ENCODE peak calls at places on chromosomes 7 and 10, in eight cellular contexts. One of them, this sample, is unnamed.

GRCh38 chr10:58512470-58513188 is at the start of gene BICC1:
- DNase-seq in GM23338: peak
- DNase-seq in uterus: peak
- DNase-seq in upper lobe of right lung: peak
- DNase-seq in heart left ventricle: peak
- DNase-seq in AG04450: no peak
- DNase-seq in mammary epithelial cell: peak
- DNase-seq in lower lobe of right lung: no peak
- DNase-seq in this sample: no peak

GRCh38 chr7:50406935-50407334 is 43.2 kb downstream of the FIGNL1 start:
- DNase-seq in GM23338: no peak
- DNase-seq in uterus: no peak
- DNase-seq in upper lobe of right lung: no peak
- DNase-seq in heart left ventricle: no peak
- DNase-seq in AG04450: no peak
- DNase-seq in mammary epithelial cell: no peak
- DNase-seq in lower lobe of right lung: no peak
- DNase-seq in this sample: no peak

GRCh38 chr7:55556031-55556430 is 16.3 kb downstream of the VOPP1 start:
- DNase-seq in GM23338: no peak
- DNase-seq in uterus: no peak
- DNase-seq in upper lobe of right lung: no peak
- DNase-seq in heart left ventricle: no peak
- DNase-seq in AG04450: no peak
- DNase-seq in mammary epithelial cell: no peak
- DNase-seq in lower lobe of right lung: no peak
- DNase-seq in this sample: no peak

GRCh38 chr10:45418859-45419672 is 45.0 kb downstream of the ALOX5 start:
- DNase-seq in GM23338: peak
- DNase-seq in uterus: peak
- DNase-seq in upper lobe of right lung: peak
- DNase-seq in heart left ventricle: peak
- DNase-seq in AG04450: no peak
- DNase-seq in mammary epithelial cell: peak
- DNase-seq in lower lobe of right lung: peak
- DNase-seq in this sample: no peak

GRCh38 chr10:103980246-103980906 is 13.4 kb downstream of the SLK start:
- DNase-seq in GM23338: no peak
- DNase-seq in uterus: no peak
- DNase-seq in upper lobe of right lung: no peak
- DNase-seq in heart left ventricle: no peak
- DNase-seq in AG04450: no peak
- DNase-seq in mammary epithelial cell: no peak
- DNase-seq in lower lobe of right lung: no peak
- DNase-seq in this sample: no peak

GRCh38 chr10:86269332-86269731 is 97.3 kb downstream of the GRID1 start:
- DNase-seq in GM23338: no peak
- DNase-seq in uterus: peak
- DNase-seq in upper lobe of right lung: no peak
- DNase-seq in heart left ventricle: no peak
- DNase-seq in AG04450: no peak
- DNase-seq in mammary epithelial cell: no peak
- DNase-seq in lower lobe of right lung: peak
- DNase-seq in this sample: no peak

GRCh38 chr7:47314248-47314647 is 267.7 kb downstream of the TNS3 start:
- DNase-seq in GM23338: no peak
- DNase-seq in uterus: no peak
- DNase-seq in upper lobe of right lung: no peak
- DNase-seq in heart left ventricle: no peak
- DNase-seq in AG04450: no peak
- DNase-seq in mammary epithelial cell: no peak
- DNase-seq in lower lobe of right lung: no peak
- DNase-seq in this sample: no peak

GRCh38 chr7:27346531-27347260 is 104.1 kb downstream of the EVX1 start:
- DNase-seq in GM23338: peak
- DNase-seq in uterus: peak
- DNase-seq in upper lobe of right lung: no peak
- DNase-seq in heart left ventricle: peak
- DNase-seq in AG04450: peak
- DNase-seq in mammary epithelial cell: peak
- DNase-seq in lower lobe of right lung: no peak
- DNase-seq in this sample: peak

GRCh38 chr7:158812684-158813083 is 16.6 kb downstream of the ESYT2 start:
- DNase-seq in GM23338: no peak
- DNase-seq in uterus: no peak
- DNase-seq in upper lobe of right lung: no peak
- DNase-seq in heart left ventricle: no peak
- DNase-seq in AG04450: no peak
- DNase-seq in mammary epithelial cell: no peak
- DNase-seq in lower lobe of right lung: no peak
- DNase-seq in this sample: no peak

GRCh38 chr10:133230387-133231195 is 574 bp downstream of the UTF1 start:
- DNase-seq in GM23338: peak
- DNase-seq in uterus: no peak
- DNase-seq in upper lobe of right lung: peak
- DNase-seq in heart left ventricle: no peak
- DNase-seq in AG04450: no peak
- DNase-seq in mammary epithelial cell: no peak
- DNase-seq in lower lobe of right lung: peak
- DNase-seq in this sample: no peak

GRCh38 chr10:74752371-74752990 is 73.9 kb upstream of the KAT6B start:
- DNase-seq in GM23338: no peak
- DNase-seq in uterus: no peak
- DNase-seq in upper lobe of right lung: no peak
- DNase-seq in heart left ventricle: no peak
- DNase-seq in AG04450: no peak
- DNase-seq in mammary epithelial cell: no peak
- DNase-seq in lower lobe of right lung: no peak
- DNase-seq in this sample: no peak

GRCh38 chr10:94315975-94316464 is 46.7 kb downstream of the NOC3L start:
- DNase-seq in GM23338: no peak
- DNase-seq in uterus: no peak
- DNase-seq in upper lobe of right lung: no peak
- DNase-seq in heart left ventricle: no peak
- DNase-seq in AG04450: no peak
- DNase-seq in mammary epithelial cell: no peak
- DNase-seq in lower lobe of right lung: no peak
- DNase-seq in this sample: no peak

GRCh38 chr10:62689712-62690111 is 114.8 kb upstream of the ADO start:
- DNase-seq in GM23338: no peak
- DNase-seq in uterus: no peak
- DNase-seq in upper lobe of right lung: no peak
- DNase-seq in heart left ventricle: no peak
- DNase-seq in AG04450: no peak
- DNase-seq in mammary epithelial cell: no peak
- DNase-seq in lower lobe of right lung: no peak
- DNase-seq in this sample: no peak

GRCh38 chr7:50342616-50343114 is 38.1 kb downstream of the IKZF1 start:
- DNase-seq in GM23338: peak
- DNase-seq in uterus: no peak
- DNase-seq in upper lobe of right lung: no peak
- DNase-seq in heart left ventricle: no peak
- DNase-seq in AG04450: no peak
- DNase-seq in mammary epithelial cell: no peak
- DNase-seq in lower lobe of right lung: peak
- DNase-seq in this sample: no peak

GRCh38 chr10:52870562-52870961 is 98.0 kb upstream of the MBL2 start:
- DNase-seq in GM23338: no peak
- DNase-seq in uterus: no peak
- DNase-seq in upper lobe of right lung: no peak
- DNase-seq in heart left ventricle: no peak
- DNase-seq in AG04450: no peak
- DNase-seq in mammary epithelial cell: no peak
- DNase-seq in lower lobe of right lung: no peak
- DNase-seq in this sample: no peak

GRCh38 chr7:134108803-134109202 is 18.3 kb upstream of the LRGUK start:
- DNase-seq in GM23338: no peak
- DNase-seq in uterus: no peak
- DNase-seq in upper lobe of right lung: no peak
- DNase-seq in heart left ventricle: no peak
- DNase-seq in AG04450: no peak
- DNase-seq in mammary epithelial cell: no peak
- DNase-seq in lower lobe of right lung: no peak
- DNase-seq in this sample: no peak

GRCh38 chr7:28986723-28987122 is 28.6 kb upstream of the TRIL start:
- DNase-seq in GM23338: no peak
- DNase-seq in uterus: peak
- DNase-seq in upper lobe of right lung: no peak
- DNase-seq in heart left ventricle: peak
- DNase-seq in AG04450: peak
- DNase-seq in mammary epithelial cell: no peak
- DNase-seq in lower lobe of right lung: no peak
- DNase-seq in this sample: peak

GRCh38 chr7:129144834-129145668 is 544 bp downstream of the TSPAN33 start:
- DNase-seq in GM23338: peak
- DNase-seq in uterus: no peak
- DNase-seq in upper lobe of right lung: no peak
- DNase-seq in heart left ventricle: no peak
- DNase-seq in AG04450: no peak
- DNase-seq in mammary epithelial cell: no peak
- DNase-seq in lower lobe of right lung: no peak
- DNase-seq in this sample: no peak

GRCh38 chr7:129146237-129146979 is 1.9 kb downstream of the TSPAN33 start:
- DNase-seq in GM23338: no peak
- DNase-seq in uterus: no peak
- DNase-seq in upper lobe of right lung: no peak
- DNase-seq in heart left ventricle: peak
- DNase-seq in AG04450: no peak
- DNase-seq in mammary epithelial cell: no peak
- DNase-seq in lower lobe of right lung: no peak
- DNase-seq in this sample: no peak

GRCh38 chr7:129143724-129144094 is 798 bp upstream of the TSPAN33 start:
- DNase-seq in GM23338: no peak
- DNase-seq in uterus: no peak
- DNase-seq in upper lobe of right lung: no peak
- DNase-seq in heart left ventricle: no peak
- DNase-seq in AG04450: no peak
- DNase-seq in mammary epithelial cell: no peak
- DNase-seq in lower lobe of right lung: no peak
- DNase-seq in this sample: no peak

GRCh38 chr7:129147723-129148122 is 3.2 kb downstream of the TSPAN33 start:
- DNase-seq in GM23338: no peak
- DNase-seq in uterus: no peak
- DNase-seq in upper lobe of right lung: no peak
- DNase-seq in heart left ventricle: no peak
- DNase-seq in AG04450: no peak
- DNase-seq in mammary epithelial cell: no peak
- DNase-seq in lower lobe of right lung: no peak
- DNase-seq in this sample: no peak

GRCh38 chr7:129144095-129144833 is at the start of gene TSPAN33:
- DNase-seq in GM23338: peak
- DNase-seq in uterus: peak
- DNase-seq in upper lobe of right lung: peak
- DNase-seq in heart left ventricle: peak
- DNase-seq in AG04450: no peak
- DNase-seq in mammary epithelial cell: peak
- DNase-seq in lower lobe of right lung: peak
- DNase-seq in this sample: no peak
- H3K27ac ChIP-seq in GM23338: no peak
- H3K27ac ChIP-seq in uterus: no peak
- H3K27ac ChIP-seq in upper lobe of right lung: no peak
- H3K27ac ChIP-seq in heart left ventricle: no peak
- H3K27ac ChIP-seq in AG04450: no peak
- H3K27ac ChIP-seq in mammary epithelial cell: no peak
- H3K27ac ChIP-seq in lower lobe of right lung: no peak
- H3K27ac ChIP-seq in this sample: no peak

GRCh38 chr10:17203416-17203815 is 1.9 kb upstream of the TRDMT1 start:
- DNase-seq in GM23338: no peak
- DNase-seq in uterus: no peak
- DNase-seq in upper lobe of right lung: no peak
- DNase-seq in heart left ventricle: no peak
- DNase-seq in AG04450: no peak
- DNase-seq in mammary epithelial cell: no peak
- DNase-seq in lower lobe of right lung: no peak
- DNase-seq in this sample: no peak

GRCh38 chr10:17209302-17209701 is 7.8 kb upstream of the TRDMT1 start:
- DNase-seq in GM23338: no peak
- DNase-seq in uterus: no peak
- DNase-seq in upper lobe of right lung: no peak
- DNase-seq in heart left ventricle: no peak
- DNase-seq in AG04450: no peak
- DNase-seq in mammary epithelial cell: no peak
- DNase-seq in lower lobe of right lung: no peak
- DNase-seq in this sample: no peak

GRCh38 chr10:17202506-17202905 is 1.0 kb upstream of the TRDMT1 start:
- DNase-seq in GM23338: no peak
- DNase-seq in uterus: no peak
- DNase-seq in upper lobe of right lung: no peak
- DNase-seq in heart left ventricle: no peak
- DNase-seq in AG04450: no peak
- DNase-seq in mammary epithelial cell: no peak
- DNase-seq in lower lobe of right lung: no peak
- DNase-seq in this sample: no peak

GRCh38 chr10:17209931-17210330 is 8.5 kb upstream of the TRDMT1 start:
- DNase-seq in GM23338: no peak
- DNase-seq in uterus: no peak
- DNase-seq in upper lobe of right lung: no peak
- DNase-seq in heart left ventricle: no peak
- DNase-seq in AG04450: no peak
- DNase-seq in mammary epithelial cell: no peak
- DNase-seq in lower lobe of right lung: no peak
- DNase-seq in this sample: no peak

GRCh38 chr10:17206210-17206709 is 4.8 kb upstream of the TRDMT1 start:
- DNase-seq in GM23338: no peak
- DNase-seq in uterus: no peak
- DNase-seq in upper lobe of right lung: no peak
- DNase-seq in heart left ventricle: no peak
- DNase-seq in AG04450: no peak
- DNase-seq in mammary epithelial cell: peak
- DNase-seq in lower lobe of right lung: no peak
- DNase-seq in this sample: no peak
- H3K27ac ChIP-seq in GM23338: no peak
- H3K27ac ChIP-seq in uterus: no peak
- H3K27ac ChIP-seq in upper lobe of right lung: peak
- H3K27ac ChIP-seq in heart left ventricle: no peak
- H3K27ac ChIP-seq in AG04450: no peak
- H3K27ac ChIP-seq in mammary epithelial cell: peak
- H3K27ac ChIP-seq in lower lobe of right lung: no peak
- H3K27ac ChIP-seq in this sample: peak

DNA sequence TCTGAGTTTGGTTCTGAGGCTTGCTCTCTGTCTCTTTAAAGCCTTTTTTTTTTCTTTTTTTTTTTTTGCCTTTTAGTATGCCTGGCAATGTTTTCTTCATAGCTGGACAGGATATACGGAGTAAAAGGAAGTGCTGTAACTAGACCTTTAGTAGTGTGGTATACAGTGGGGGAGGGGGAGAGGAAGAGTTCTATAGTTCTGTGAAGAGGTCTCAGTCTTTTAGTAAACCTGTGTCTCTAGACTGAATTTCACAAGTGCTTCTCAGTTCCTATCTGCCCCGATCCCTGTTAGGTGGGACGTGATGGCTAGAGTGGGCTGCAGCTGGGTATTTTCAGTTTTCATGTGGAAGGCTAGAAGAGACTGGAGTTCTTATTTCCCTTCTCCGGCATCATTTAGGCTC is 3.1 kb upstream of the ABCC2 start:
- DNase-seq in GM23338: no peak
- DNase-seq in uterus: no peak
- DNase-seq in upper lobe of right lung: no peak
- DNase-seq in heart left ventricle: no peak
- DNase-seq in AG04450: no peak
- DNase-seq in mammary epithelial cell: peak
- DNase-seq in lower lobe of right lung: no peak
- DNase-seq in this sample: no peak
- H3K27ac ChIP-seq in GM23338: no peak
- H3K27ac ChIP-seq in uterus: peak
- H3K27ac ChIP-seq in upper lobe of right lung: peak
- H3K27ac ChIP-seq in heart left ventricle: no peak
- H3K27ac ChIP-seq in AG04450: peak
- H3K27ac ChIP-seq in mammary epithelial cell: peak
- H3K27ac ChIP-seq in lower lobe of right lung: peak
- H3K27ac ChIP-seq in this sample: peak

GRCh38 chr10:132174237-132174636 is 12.5 kb upstream of the DPYSL4 start:
- DNase-seq in GM23338: no peak
- DNase-seq in uterus: no peak
- DNase-seq in upper lobe of right lung: no peak
- DNase-seq in heart left ventricle: no peak
- DNase-seq in AG04450: no peak
- DNase-seq in mammary epithelial cell: no peak
- DNase-seq in lower lobe of right lung: no peak
- DNase-seq in this sample: no peak
- H3K27ac ChIP-seq in GM23338: no peak
- H3K27ac ChIP-seq in uterus: no peak
- H3K27ac ChIP-seq in upper lobe of right lung: no peak
- H3K27ac ChIP-seq in heart left ventricle: no peak
- H3K27ac ChIP-seq in AG04450: no peak
- H3K27ac ChIP-seq in mammary epithelial cell: no peak
- H3K27ac ChIP-seq in lower lobe of right lung: no peak
- H3K27ac ChIP-seq in this sample: no peak